ENCODE peak calls at places on chromosomes 13 and 19, in ten cellular contexts. V, F, C, I, P, Q, U, J, D and A are unnamed samples.

GRCh38 chr19:52640916-52641315 is 2.8 kb upstream of the ZNF83 start:
- DNase-seq in V (no peak), F (peak), C (peak), I (no peak), P (peak), Q (no peak), U (no peak), J (no peak), D (peak), A (no peak)

GRCh38 chr13:58018865-58019264 is 387.3 kb downstream of the PCDH17 start:
- DNase-seq in V (no peak), F (no peak), C (no peak), I (no peak), P (no peak), Q (no peak), U (no peak), J (no peak), D (no peak), A (no peak)

GRCh38 chr13:90928109-90928508 is 419.4 kb upstream of the MIR17HG start:
- DNase-seq in V (no peak), F (no peak), C (no peak), I (no peak), P (no peak), Q (no peak), U (no peak), J (no peak), D (no peak), A (no peak)

GRCh38 chr19:51055866-51056265 is 9.0 kb downstream of the KLK13 start:
- DNase-seq in V (no peak), F (no peak), C (no peak), I (no peak), P (peak), Q (no peak), U (no peak), J (no peak), D (no peak), A (no peak)

GRCh38 chr13:111948281-111948680 is 118.7 kb upstream of the SOX1 start:
- DNase-seq in V (no peak), F (no peak), C (no peak), I (no peak), P (no peak), Q (no peak), U (no peak), J (no peak), D (no peak), A (no peak)

GRCh38 chr19:16199275-16199932 is 1.7 kb downstream of the AP1M1 start:
- DNase-seq in V (no peak), F (no peak), C (no peak), I (no peak), P (no peak), Q (no peak), U (no peak), J (peak), D (no peak), A (no peak)

GRCh38 chr13:32174366-32174765 is 140.8 kb downstream of the ZAR1L start:
- DNase-seq in V (no peak), F (no peak), C (no peak), I (no peak), P (no peak), Q (no peak), U (no peak), J (no peak), D (no peak), A (no peak)

GRCh38 chr13:29594310-29594709 is 1.2 kb downstream of the SLC7A1 start:
- DNase-seq in V (no peak), F (no peak), C (no peak), I (peak), P (peak), Q (peak), U (peak), J (no peak), D (peak), A (peak)

GRCh38 chr13:111336666-111337065 is 16.2 kb downstream of the TEX29 start:
- DNase-seq in V (no peak), F (no peak), C (no peak), I (no peak), P (peak), Q (no peak), U (no peak), J (no peak), D (peak), A (no peak)

GRCh38 chr13:30020726-30021312 is 170.4 kb upstream of the UBL3 start:
- DNase-seq in V (no peak), F (no peak), C (no peak), I (no peak), P (peak), Q (no peak), U (peak), J (no peak), D (peak), A (no peak)

GRCh38 chr13:44573071-44573470 is 3.1 kb downstream of the TSC22D1 start:
- DNase-seq in V (no peak), F (peak), C (no peak), I (no peak), P (peak), Q (no peak), U (no peak), J (no peak), D (no peak), A (no peak)

GRCh38 chr13:43682698-43683097 is 104.1 kb downstream of the ENOX1 start:
- DNase-seq in V (no peak), F (no peak), C (no peak), I (no peak), P (no peak), Q (no peak), U (no peak), J (no peak), D (no peak), A (no peak)

GRCh38 chr13:90717451-90717936 is 630.0 kb upstream of the MIR17HG start:
- DNase-seq in V (no peak), F (no peak), C (no peak), I (peak), P (peak), Q (no peak), U (peak), J (no peak), D (peak), A (no peak)